ENCODE peak calls at places on chromosome 10, in four cellular contexts. Z is kidney epithelial cell, B is colonic mucosa, Y is NCI-H748 treated with DMSO at 0.1 percent for 48 hours. A is an unnamed sample.

GRCh38 chr10:77974396-77975074 is 48.0 kb upstream of the DLG5 start:
- DNase-seq in Z (no peak), B (peak), Y (no peak), A (peak)

GRCh38 chr10:106660550-106660949 is 504.0 kb downstream of the SORCS1 start:
- DNase-seq in Z (no peak), B (no peak), Y (no peak), A (no peak)

GRCh38 chr10:15345450-15345849 is 25.6 kb downstream of the FAM171A1 start:
- DNase-seq in Z (no peak), B (no peak), Y (no peak), A (peak)

GRCh38 chr10:132702601-132703304 is 83.2 kb downstream of the NKX6-2 start:
- DNase-seq in Z (no peak), B (no peak), Y (no peak), A (no peak)

GRCh38 chr10:118116555-118117311 is 70.0 kb upstream of the RAB11FIP2 start:
- DNase-seq in Z (peak), B (no peak), Y (no peak), A (no peak)

GRCh38 chr10:86341361-86341811 is 25.2 kb downstream of the GRID1 start:
- DNase-seq in Z (no peak), B (no peak), Y (no peak), A (no peak)

GRCh38 chr10:88883443-88883799 is 3.4 kb downstream of the STAMBPL1 start:
- DNase-seq in Z (no peak), B (no peak), Y (no peak), A (no peak)

GRCh38 chr10:116521424-116522305 is 24.1 kb upstream of the PNLIP start:
- DNase-seq in Z (no peak), B (peak), Y (no peak), A (no peak)

GRCh38 chr10:29858352-29859267 is 200.8 kb downstream of the JCAD start:
- DNase-seq in Z (peak), B (peak), Y (no peak), A (peak)

GRCh38 chr10:133465950-133466474 is 12.3 kb downstream of the SCART1 start:
- DNase-seq in Z (no peak), B (no peak), Y (no peak), A (no peak)

GRCh38 chr10:130022501-130023299 is 58.6 kb upstream of the EBF3 start:
- DNase-seq in Z (no peak), B (no peak), Y (no peak), A (no peak)

GRCh38 chr10:88404133-88404532 is 179.0 kb downstream of the RNLS start:
- DNase-seq in Z (no peak), B (no peak), Y (no peak), A (no peak)

GRCh38 chr10:1595242-1595600 is 142.1 kb downstream of the ADARB2 start:
- DNase-seq in Z (no peak), B (no peak), Y (no peak), A (no peak)

GRCh38 chr10:79487296-79488194 is 24.8 kb upstream of the EIF5AL1 start:
- DNase-seq in Z (no peak), B (peak), Y (no peak), A (peak)

GRCh38 chr10:54961040-54961439 is 160.0 kb upstream of the PCDH15 start:
- DNase-seq in Z (no peak), B (no peak), Y (no peak), A (no peak)

GRCh38 chr10:11687357-11687771 is 54.8 kb upstream of the ECHDC3 start:
- DNase-seq in Z (peak), B (no peak), Y (no peak), A (no peak)